ENCODE peak calls at places on chromosomes 4 and X, in nine cellular contexts. One of them, this sample, is unnamed.

GRCh38 chr4:71833175-71833900 is 49.5 kb upstream of the GC start:
- DNase-seq in neuronal stem cell: no peak
- DNase-seq in NCI-H1694: no peak
- DNase-seq in MCF 10A: peak; percentile 1
- DNase-seq in stomach: peak; percentile 58
- DNase-seq in iris pigment epithelial cell: no peak
- DNase-seq in NCI-H1436: no peak
- DNase-seq in left cardiac atrium: no peak
- DNase-seq in astrocyte of the cerebellum: no peak
- DNase-seq in this sample: no peak

GRCh38 chr4:167233523-167234387 is 539 bp downstream of the SPOCK3 start:
- DNase-seq in NCI-H1436: peak; percentile 20
- DNase-seq in astrocyte of the cerebellum: peak; percentile 3
- DNase-seq in left cardiac atrium: no peak
- DNase-seq in neuronal stem cell: peak; percentile 32
- DNase-seq in NCI-H1694: no peak
- DNase-seq in stomach: no peak
- DNase-seq in MCF 10A: no peak
- DNase-seq in iris pigment epithelial cell: peak; percentile 9
- DNase-seq in this sample: no peak

GRCh38 chr4:70544279-70544870 is 26.0 kb downstream of the AMTN start:
- DNase-seq in stomach: no peak
- DNase-seq in neuronal stem cell: peak; percentile 14
- DNase-seq in MCF 10A: peak; percentile 49
- DNase-seq in astrocyte of the cerebellum: no peak
- DNase-seq in left cardiac atrium: no peak
- DNase-seq in iris pigment epithelial cell: peak; percentile 43
- DNase-seq in NCI-H1436: no peak
- DNase-seq in NCI-H1694: no peak
- DNase-seq in this sample: no peak

GRCh38 chr4:126991965-126992364 is 640.8 kb upstream of the INTU start:
- DNase-seq in neuronal stem cell: no peak
- DNase-seq in iris pigment epithelial cell: peak; percentile 21
- DNase-seq in stomach: no peak
- DNase-seq in NCI-H1694: no peak
- DNase-seq in left cardiac atrium: no peak
- DNase-seq in astrocyte of the cerebellum: peak; percentile 66
- DNase-seq in NCI-H1436: no peak
- DNase-seq in MCF 10A: no peak
- DNase-seq in this sample: no peak

GRCh38 chr4:99507762-99508161 is 3.1 kb upstream of the C4orf17 start:
- DNase-seq in NCI-H1436: no peak
- DNase-seq in iris pigment epithelial cell: peak; percentile 31
- DNase-seq in astrocyte of the cerebellum: no peak
- DNase-seq in MCF 10A: peak; percentile 26
- DNase-seq in left cardiac atrium: no peak
- DNase-seq in stomach: no peak
- DNase-seq in NCI-H1694: no peak
- DNase-seq in neuronal stem cell: no peak
- DNase-seq in this sample: no peak

GRCh38 chr4:127236875-127237274 is 395.9 kb upstream of the INTU start:
- DNase-seq in left cardiac atrium: no peak
- DNase-seq in NCI-H1694: no peak
- DNase-seq in stomach: no peak
- DNase-seq in NCI-H1436: no peak
- DNase-seq in neuronal stem cell: no peak
- DNase-seq in MCF 10A: no peak
- DNase-seq in iris pigment epithelial cell: no peak
- DNase-seq in astrocyte of the cerebellum: no peak
- DNase-seq in this sample: no peak

GRCh38 chr4:117796677-117797076 is 237.6 kb upstream of the NDST3 start:
- DNase-seq in astrocyte of the cerebellum: no peak
- DNase-seq in neuronal stem cell: no peak
- DNase-seq in NCI-H1436: no peak
- DNase-seq in left cardiac atrium: no peak
- DNase-seq in iris pigment epithelial cell: no peak
- DNase-seq in stomach: no peak
- DNase-seq in NCI-H1694: no peak
- DNase-seq in MCF 10A: peak; percentile 8
- DNase-seq in this sample: no peak

GRCh38 chr4:74364649-74365491 is at the start of gene EREG:
- DNase-seq in neuronal stem cell: peak; percentile 32
- DNase-seq in NCI-H1436: no peak
- DNase-seq in left cardiac atrium: peak; percentile 30
- DNase-seq in NCI-H1694: no peak
- DNase-seq in stomach: no peak
- DNase-seq in MCF 10A: peak; percentile 66
- DNase-seq in iris pigment epithelial cell: peak; percentile 58
- DNase-seq in astrocyte of the cerebellum: no peak
- DNase-seq in this sample: peak; percentile 26

GRCh38 chrX:150463566-150463965 is 100.4 kb downstream of the MAMLD1 start:
- DNase-seq in iris pigment epithelial cell: no peak
- DNase-seq in astrocyte of the cerebellum: no peak
- DNase-seq in NCI-H1436: no peak
- DNase-seq in left cardiac atrium: no peak
- DNase-seq in NCI-H1694: no peak
- DNase-seq in neuronal stem cell: no peak
- DNase-seq in MCF 10A: no peak
- DNase-seq in stomach: no peak
- DNase-seq in this sample: no peak

GRCh38 chr4:53935780-53936179 is 128.6 kb downstream of the CHIC2 start:
- DNase-seq in NCI-H1436: no peak
- DNase-seq in astrocyte of the cerebellum: no peak
- DNase-seq in left cardiac atrium: no peak
- DNase-seq in NCI-H1694: no peak
- DNase-seq in iris pigment epithelial cell: peak; percentile 90
- DNase-seq in neuronal stem cell: no peak
- DNase-seq in MCF 10A: peak; percentile 76
- DNase-seq in stomach: no peak
- DNase-seq in this sample: peak; percentile 60

GRCh38 chr4:188295899-188296298 is 156.7 kb downstream of the TRIML1 start:
- DNase-seq in NCI-H1436: no peak
- DNase-seq in stomach: no peak
- DNase-seq in iris pigment epithelial cell: peak; percentile 8
- DNase-seq in astrocyte of the cerebellum: no peak
- DNase-seq in MCF 10A: peak; percentile 41
- DNase-seq in left cardiac atrium: no peak
- DNase-seq in neuronal stem cell: no peak
- DNase-seq in NCI-H1694: no peak
- DNase-seq in this sample: peak; percentile 70

GRCh38 chr4:142194905-142195304 is 558.5 kb downstream of the IL15 start:
- DNase-seq in iris pigment epithelial cell: no peak
- DNase-seq in astrocyte of the cerebellum: peak; percentile 32
- DNase-seq in NCI-H1694: no peak
- DNase-seq in MCF 10A: no peak
- DNase-seq in neuronal stem cell: no peak
- DNase-seq in NCI-H1436: no peak
- DNase-seq in stomach: no peak
- DNase-seq in left cardiac atrium: no peak
- DNase-seq in this sample: no peak

GRCh38 chrX:4239650-4240540 is 526.4 kb upstream of the PRKX start:
- DNase-seq in NCI-H1436: no peak
- DNase-seq in neuronal stem cell: no peak
- DNase-seq in astrocyte of the cerebellum: no peak
- DNase-seq in NCI-H1694: no peak
- DNase-seq in left cardiac atrium: no peak
- DNase-seq in iris pigment epithelial cell: no peak
- DNase-seq in stomach: no peak
- DNase-seq in MCF 10A: no peak
- DNase-seq in this sample: no peak

GRCh38 chr4:155007660-155008176 is 200.7 kb upstream of the NPY2R start:
- DNase-seq in neuronal stem cell: no peak
- DNase-seq in NCI-H1694: no peak
- DNase-seq in iris pigment epithelial cell: peak; percentile 53
- DNase-seq in astrocyte of the cerebellum: no peak
- DNase-seq in NCI-H1436: no peak
- DNase-seq in MCF 10A: no peak
- DNase-seq in stomach: no peak
- DNase-seq in left cardiac atrium: no peak
- DNase-seq in this sample: no peak

GRCh38 chr4:74968456-74969164 is 35.7 kb downstream of the PARM1 start:
- DNase-seq in stomach: no peak
- DNase-seq in neuronal stem cell: no peak
- DNase-seq in astrocyte of the cerebellum: no peak
- DNase-seq in left cardiac atrium: no peak
- DNase-seq in NCI-H1436: no peak
- DNase-seq in iris pigment epithelial cell: no peak
- DNase-seq in MCF 10A: no peak
- DNase-seq in NCI-H1694: no peak
- DNase-seq in this sample: no peak

GRCh38 chr4:133137571-133137970 is 11.5 kb upstream of the PCDH10 start:
- DNase-seq in stomach: no peak
- DNase-seq in astrocyte of the cerebellum: no peak
- DNase-seq in iris pigment epithelial cell: no peak
- DNase-seq in NCI-H1694: no peak
- DNase-seq in neuronal stem cell: no peak
- DNase-seq in NCI-H1436: no peak
- DNase-seq in MCF 10A: no peak
- DNase-seq in left cardiac atrium: no peak
- DNase-seq in this sample: no peak

GRCh38 chr4:177235026-177235425 is 74.6 kb upstream of the NEIL3 start:
- DNase-seq in neuronal stem cell: no peak
- DNase-seq in NCI-H1694: no peak
- DNase-seq in iris pigment epithelial cell: peak; percentile 46
- DNase-seq in NCI-H1436: no peak
- DNase-seq in left cardiac atrium: no peak
- DNase-seq in astrocyte of the cerebellum: no peak
- DNase-seq in MCF 10A: peak; percentile 4
- DNase-seq in stomach: no peak
- DNase-seq in this sample: peak; percentile 71

GRCh38 chr4:87399954-87400353 is 9.0 kb upstream of the HSD17B11 start:
- DNase-seq in astrocyte of the cerebellum: no peak
- DNase-seq in left cardiac atrium: no peak
- DNase-seq in MCF 10A: no peak
- DNase-seq in iris pigment epithelial cell: no peak
- DNase-seq in NCI-H1436: no peak
- DNase-seq in NCI-H1694: no peak
- DNase-seq in neuronal stem cell: no peak
- DNase-seq in stomach: no peak
- DNase-seq in this sample: no peak

GRCh38 chr4:41146716-41147506 is 67.4 kb downstream of the APBB2 start:
- DNase-seq in stomach: peak; percentile 53
- DNase-seq in MCF 10A: peak; percentile 65
- DNase-seq in NCI-H1436: peak; percentile 10
- DNase-seq in iris pigment epithelial cell: no peak
- DNase-seq in neuronal stem cell: peak; percentile 72
- DNase-seq in astrocyte of the cerebellum: no peak
- DNase-seq in NCI-H1694: no peak
- DNase-seq in left cardiac atrium: peak; percentile 35
- DNase-seq in this sample: no peak

GRCh38 chr4:152535236-152535902 is 523 bp downstream of the FBXW7 start:
- DNase-seq in neuronal stem cell: no peak
- DNase-seq in astrocyte of the cerebellum: no peak
- DNase-seq in left cardiac atrium: peak; percentile 28
- DNase-seq in NCI-H1694: no peak
- DNase-seq in NCI-H1436: no peak
- DNase-seq in stomach: no peak
- DNase-seq in MCF 10A: no peak
- DNase-seq in iris pigment epithelial cell: no peak
- DNase-seq in this sample: no peak

GRCh38 chrX:72475338-72475737 is 97.3 kb downstream of the HDAC8 start:
- DNase-seq in iris pigment epithelial cell: no peak
- DNase-seq in neuronal stem cell: no peak
- DNase-seq in NCI-H1694: no peak
- DNase-seq in stomach: no peak
- DNase-seq in astrocyte of the cerebellum: no peak
- DNase-seq in left cardiac atrium: no peak
- DNase-seq in NCI-H1436: no peak
- DNase-seq in MCF 10A: no peak
- DNase-seq in this sample: no peak

GRCh38 chrX:99184153-99184552 is 1225.9 kb downstream of the PCDH19 start:
- DNase-seq in MCF 10A: no peak
- DNase-seq in NCI-H1694: no peak
- DNase-seq in NCI-H1436: no peak
- DNase-seq in iris pigment epithelial cell: no peak
- DNase-seq in neuronal stem cell: no peak
- DNase-seq in left cardiac atrium: no peak
- DNase-seq in stomach: no peak
- DNase-seq in astrocyte of the cerebellum: no peak
- DNase-seq in this sample: no peak

GRCh38 chrX:151042852-151043251 is 59.7 kb downstream of the HMGB3 start:
- DNase-seq in neuronal stem cell: no peak
- DNase-seq in astrocyte of the cerebellum: no peak
- DNase-seq in MCF 10A: no peak
- DNase-seq in left cardiac atrium: no peak
- DNase-seq in stomach: no peak
- DNase-seq in iris pigment epithelial cell: no peak
- DNase-seq in NCI-H1694: no peak
- DNase-seq in NCI-H1436: no peak
- DNase-seq in this sample: no peak

GRCh38 chr4:86453044-86453501 is 93.2 kb upstream of the MAPK10 start:
- DNase-seq in neuronal stem cell: no peak
- DNase-seq in left cardiac atrium: peak; percentile 31
- DNase-seq in stomach: no peak
- DNase-seq in astrocyte of the cerebellum: no peak
- DNase-seq in iris pigment epithelial cell: peak; percentile 15
- DNase-seq in MCF 10A: no peak
- DNase-seq in NCI-H1694: no peak
- DNase-seq in NCI-H1436: peak; percentile 58
- DNase-seq in this sample: no peak

GRCh38 chr4:27178066-27178465 is 317.4 kb downstream of the STIM2 start:
- DNase-seq in neuronal stem cell: no peak
- DNase-seq in left cardiac atrium: peak; percentile 19
- DNase-seq in NCI-H1436: no peak
- DNase-seq in stomach: no peak
- DNase-seq in MCF 10A: no peak
- DNase-seq in astrocyte of the cerebellum: no peak
- DNase-seq in iris pigment epithelial cell: no peak
- DNase-seq in NCI-H1694: no peak
- DNase-seq in this sample: no peak

GRCh38 chr4:12844111-12844510 is 640.0 kb downstream of the RAB28 start:
- DNase-seq in left cardiac atrium: no peak
- DNase-seq in NCI-H1436: no peak
- DNase-seq in NCI-H1694: no peak
- DNase-seq in astrocyte of the cerebellum: no peak
- DNase-seq in stomach: no peak
- DNase-seq in neuronal stem cell: no peak
- DNase-seq in MCF 10A: peak; percentile 17
- DNase-seq in iris pigment epithelial cell: peak; percentile 2
- DNase-seq in this sample: no peak

This sample was measured in skeletal muscle cell.